ENCODE peak calls at places on chromosomes 3 and 15, in eight cellular contexts. U is ovary, F is IMR-90, K is stomach, T is spleen, S is MCF 10A, R is astrocyte of the cerebellum, P is AG04450. D is an unnamed sample.

GRCh38 chr15:64948916-64949315 is 37.2 kb downstream of the ANKDD1A start:
- DNase-seq in U (no peak), P (no peak), T (no peak), S (no peak), R (no peak), K (no peak), F (no peak), D (no peak)

GRCh38 chr15:40593130-40593529 is 919 bp upstream of the KNL1 start:
- DNase-seq in F (no peak), S (no peak), R (no peak), P (no peak), K (no peak), T (no peak), U (no peak), D (no peak)

GRCh38 chr3:112308151-112308911 is 14.3 kb upstream of the SLC9C1 start:
- DNase-seq in F (peak), U (no peak), R (no peak), K (no peak), T (no peak), S (peak), P (peak), D (no peak)

GRCh38 chr3:18425641-18426403 is 683 bp upstream of the SATB1 start:
- DNase-seq in R (no peak), P (no peak), K (peak), U (no peak), F (no peak), T (peak), S (no peak), D (peak)

GRCh38 chr3:63047068-63047467 is 171.9 kb upstream of the CADPS start:
- DNase-seq in F (no peak), S (no peak), T (no peak), R (no peak), K (no peak), U (no peak), P (no peak), D (no peak)

GRCh38 chr3:20739814-20740213 is 553.8 kb upstream of the SGO1 start:
- DNase-seq in U (no peak), R (no peak), S (no peak), F (no peak), K (no peak), T (no peak), P (no peak), D (no peak)

GRCh38 chr3:194872669-194872977 is 186.9 kb downstream of the FAM43A start:
- DNase-seq in S (peak), P (peak), T (no peak), U (no peak), R (peak), K (no peak), F (peak), D (no peak)

GRCh38 chr15:81955709-81956108 is 90.1 kb downstream of the MEX3B start:
- DNase-seq in K (no peak), S (no peak), R (no peak), F (peak), U (no peak), P (no peak), T (no peak), D (no peak)

GRCh38 chr15:60091150-60091549 is 87.0 kb downstream of the FOXB1 start:
- DNase-seq in R (no peak), S (peak), F (peak), T (no peak), K (peak), P (peak), U (no peak), D (no peak)

GRCh38 chr15:31402511-31403056 is 75.9 kb downstream of the KLF13 start:
- DNase-seq in R (no peak), S (peak), F (peak), U (peak), T (no peak), P (no peak), K (no peak), D (no peak)

GRCh38 chr3:15295506-15295905 is 36.9 kb downstream of the SH3BP5 start:
- DNase-seq in S (no peak), F (no peak), K (no peak), U (no peak), T (no peak), P (no peak), R (peak), D (no peak)

GRCh38 chr3:115165266-115165665 is 18.2 kb upstream of the ZBTB20 start:
- DNase-seq in T (no peak), F (no peak), U (no peak), K (no peak), S (no peak), R (no peak), P (no peak), D (no peak)

GRCh38 chr3:66836363-66837152 is 161.5 kb upstream of the KBTBD8 start:
- DNase-seq in U (no peak), F (peak), P (no peak), T (no peak), R (no peak), S (no peak), K (no peak), D (no peak)

GRCh38 chr3:14122301-14122700 is 2.4 kb downstream of the CHCHD4 start:
- DNase-seq in R (no peak), F (no peak), K (no peak), T (no peak), U (no peak), P (no peak), S (no peak), D (no peak)

GRCh38 chr15:36911322-36911944 is 188.9 kb downstream of the MEIS2 start:
- DNase-seq in K (no peak), P (peak), U (no peak), R (no peak), T (no peak), S (peak), F (peak), D (no peak)

GRCh38 chr3:128784228-128784627 is 58.2 kb downstream of the RAB7A start:
- DNase-seq in U (no peak), K (no peak), S (peak), R (no peak), P (no peak), F (no peak), T (peak), D (no peak)

GRCh38 chr15:69533504-69533903 is 80.9 kb downstream of the RPLP1 start:
- DNase-seq in U (no peak), K (no peak), S (no peak), F (no peak), T (no peak), P (no peak), R (no peak), D (no peak)

GRCh38 chr3:40172560-40172959 is 136.9 kb upstream of the EIF1B start:
- DNase-seq in U (no peak), R (no peak), T (no peak), K (no peak), P (no peak), S (no peak), F (no peak), D (no peak)

GRCh38 chr3:151091685-151092352 is 6.4 kb downstream of the MED12L start:
- DNase-seq in U (no peak), K (no peak), T (no peak), F (peak), P (no peak), S (no peak), R (peak), D (no peak)

GRCh38 chr3:39102504-39103323 is 4.7 kb downstream of the GORASP1 start:
- DNase-seq in P (no peak), R (no peak), F (no peak), T (no peak), U (no peak), K (no peak), S (no peak), D (no peak)

GRCh38 chr3:89059201-89059600 is 48.2 kb upstream of the EPHA3 start:
- DNase-seq in F (no peak), U (no peak), S (peak), K (no peak), R (peak), P (no peak), T (no peak), D (no peak)

GRCh38 chr15:70488002-70488605 is 275.3 kb downstream of the UACA start:
- DNase-seq in P (no peak), R (peak), S (peak), F (peak), T (peak), U (peak), K (peak), D (no peak)

GRCh38 chr15:72175186-72176044 is 22.2 kb downstream of the GRAMD2A start:
- DNase-seq in P (no peak), K (no peak), T (peak), S (no peak), U (no peak), R (no peak), F (no peak), D (no peak)

DNA sequence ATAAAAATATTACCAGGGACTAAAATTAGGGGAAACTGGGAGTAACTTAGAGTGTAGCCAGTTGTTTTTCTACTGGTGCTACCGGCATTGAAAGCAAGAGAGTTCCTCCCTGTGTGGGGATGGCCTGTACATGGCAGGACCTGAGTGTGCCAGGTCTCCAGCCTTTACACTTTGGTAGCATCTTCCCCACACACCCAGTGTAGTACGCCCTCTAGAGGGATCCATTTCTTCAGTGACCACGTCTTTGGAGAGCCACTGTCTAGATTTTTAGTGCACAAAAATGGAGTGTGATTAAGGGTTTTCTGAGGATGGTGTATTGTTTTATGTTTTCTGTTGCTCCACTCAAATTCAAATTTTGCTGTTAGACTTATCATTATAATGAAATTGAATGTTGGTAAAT is 507.0 kb upstream of the TPRG1 start:
- DNase-seq in F (no peak), T (no peak), R (no peak), P (no peak), S (peak), K (no peak), U (no peak), D (no peak)
- TF ChIP-seq CTCF in F (peak), T (peak), R (peak), P (no peak), S (peak), K (no peak), U (no peak), D (peak)

GRCh38 chr3:175269394-175269793 is 410.3 kb downstream of the NAALADL2 start:
- DNase-seq in T (no peak), S (no peak), P (no peak), U (no peak), R (no peak), F (no peak), K (no peak), D (no peak)
- TF ChIP-seq CTCF in T (no peak), S (no peak), P (no peak), U (no peak), R (no peak), F (no peak), K (no peak), D (no peak)

GRCh38 chr3:42578054-42578453 is 3.7 kb downstream of the SEC22C start:
- DNase-seq in S (no peak), P (no peak), U (no peak), T (no peak), F (no peak), R (no peak), K (no peak), D (no peak)

GRCh38 chr3:42575137-42575741 is 6.5 kb downstream of the SEC22C start:
- DNase-seq in P (no peak), S (no peak), T (no peak), U (no peak), F (no peak), R (no peak), K (no peak), D (no peak)

GRCh38 chr3:42569743-42570142 is 12.0 kb downstream of the SEC22C start:
- DNase-seq in T (no peak), S (no peak), U (no peak), F (no peak), R (no peak), K (no peak), P (no peak), D (no peak)

GRCh38 chr3:42572278-42572677 is 9.5 kb downstream of the SEC22C start:
- DNase-seq in R (no peak), K (no peak), T (no peak), F (peak), U (no peak), P (no peak), S (peak), D (no peak)
- TF ChIP-seq CTCF in R (peak), K (no peak), T (peak), F (peak), U (no peak), P (peak), S (peak), D (peak)

GRCh38 chr3:126402178-126402577 is 7.5 kb downstream of the CFAP100 start:
- DNase-seq in S (no peak), F (no peak), P (no peak), R (no peak), T (peak), U (no peak), K (no peak), D (no peak)

GRCh38 chr3:126401611-126402160 is 7.0 kb downstream of the CFAP100 start:
- DNase-seq in T (peak), R (no peak), U (no peak), K (peak), F (no peak), S (no peak), P (no peak), D (no peak)

GRCh38 chr3:126399348-126399730 is 4.6 kb downstream of the CFAP100 start:
- DNase-seq in K (no peak), T (no peak), U (no peak), S (no peak), R (no peak), P (no peak), F (no peak), D (no peak)

GRCh38 chr3:126399756-126400155 is 5.0 kb downstream of the CFAP100 start:
- DNase-seq in U (no peak), P (no peak), F (no peak), R (no peak), T (no peak), K (no peak), S (no peak), D (no peak)

DNA sequence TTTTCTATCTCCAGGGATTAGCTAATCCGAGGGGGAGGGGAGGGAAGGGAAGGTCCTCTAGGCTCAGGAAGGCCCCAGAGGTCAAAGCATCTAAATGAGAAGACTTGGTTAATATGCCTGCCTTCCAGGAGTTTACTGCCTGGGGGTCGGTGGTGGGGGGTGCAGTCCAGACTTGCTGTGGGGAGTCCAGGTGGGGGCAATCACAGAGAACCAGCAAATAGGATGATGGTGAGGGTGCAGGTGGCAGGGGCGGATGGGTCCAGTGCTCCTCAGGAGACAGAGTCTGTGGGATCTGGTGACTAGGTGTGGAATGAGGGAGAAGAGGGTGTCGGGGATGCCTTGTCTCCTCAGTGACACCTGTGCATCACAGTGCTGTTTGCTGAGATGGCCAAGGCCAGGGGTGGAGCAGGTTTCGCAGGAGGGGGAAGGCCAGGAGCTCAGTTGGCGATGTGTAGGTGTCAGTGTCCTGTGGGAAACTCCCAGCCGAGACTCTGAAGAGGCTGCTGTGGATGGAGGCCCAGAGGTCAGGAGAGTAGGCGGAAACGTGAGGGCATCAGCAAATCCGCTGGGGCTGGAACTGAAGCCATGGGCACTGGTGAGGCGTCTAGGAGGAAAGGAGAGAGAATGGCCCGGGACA is 8.1 kb downstream of the CFAP100 start:
- DNase-seq in T (peak), F (no peak), S (no peak), K (peak), R (no peak), P (no peak), U (no peak), D (no peak)
- TF ChIP-seq CTCF in T (no peak), F (no peak), S (no peak), K (no peak), R (no peak), P (no peak), U (no peak), D (no peak)

DNA sequence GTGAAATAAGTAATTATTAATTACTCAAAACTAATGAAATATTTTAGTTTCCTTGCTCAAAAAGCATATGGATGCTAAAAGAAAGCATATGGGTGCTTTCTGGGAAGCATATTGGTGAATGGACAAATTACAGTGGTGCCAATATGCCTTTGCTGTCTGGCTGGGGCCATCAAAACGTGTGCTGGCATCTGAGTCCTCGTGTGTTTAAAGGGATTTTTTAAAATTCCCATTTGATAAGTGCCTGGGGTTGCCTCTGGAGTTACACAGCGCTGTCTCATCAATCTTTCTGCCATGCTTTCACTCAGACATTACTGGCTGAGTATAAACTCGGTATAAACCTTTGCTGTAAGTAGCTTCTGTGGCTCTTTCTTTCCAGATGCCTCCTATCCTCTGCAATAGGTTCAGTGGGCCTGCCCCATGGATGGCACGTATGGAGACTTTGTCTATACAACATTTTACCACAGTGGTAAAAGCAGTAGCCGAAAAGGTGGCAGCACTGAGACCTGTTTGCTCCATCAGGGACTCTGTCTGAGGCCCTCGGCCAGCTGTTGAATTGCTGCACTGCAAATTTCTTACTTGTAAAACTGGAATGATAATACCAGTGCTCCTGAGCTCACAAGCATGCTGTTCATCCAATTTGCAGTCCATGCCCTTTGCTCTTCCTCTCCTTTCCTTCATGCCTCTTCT is 195.5 kb downstream of the LPP start:
- DNase-seq in K (no peak), S (peak), P (no peak), T (no peak), F (no peak), U (no peak), R (no peak), D (no peak)
- TF ChIP-seq CTCF in K (no peak), S (peak), P (no peak), T (no peak), F (no peak), U (no peak), R (peak), D (peak)

DNA sequence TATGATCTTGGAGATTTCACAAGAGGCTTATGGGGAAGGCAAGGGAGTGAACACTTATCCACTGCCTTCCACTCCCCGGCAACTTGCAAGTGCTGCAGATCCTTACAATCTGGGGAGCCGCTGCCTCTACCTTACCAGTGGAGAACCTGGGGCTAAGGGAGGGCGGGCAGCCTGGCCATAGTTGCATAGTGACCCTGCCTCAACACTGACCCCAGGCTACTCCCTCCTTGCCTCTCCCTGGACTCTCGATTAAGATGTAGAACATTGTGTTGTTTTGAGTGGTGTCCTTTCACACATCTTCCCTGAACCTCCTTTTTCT is 30.6 kb downstream of the SLC6A11 start:
- DNase-seq in U (no peak), F (no peak), T (no peak), S (no peak), K (no peak), R (no peak), P (no peak), D (no peak)
- TF ChIP-seq CTCF in U (no peak), F (no peak), T (no peak), S (no peak), K (no peak), R (no peak), P (no peak), D (no peak)

GRCh38 chr15:61624950-61625349 is 395.8 kb upstream of the RORA start:
- DNase-seq in K (no peak), R (no peak), P (no peak), T (no peak), U (no peak), S (no peak), F (no peak), D (no peak)
- TF ChIP-seq CTCF in K (no peak), R (no peak), P (no peak), T (no peak), U (no peak), S (no peak), F (no peak), D (no peak)

DNA sequence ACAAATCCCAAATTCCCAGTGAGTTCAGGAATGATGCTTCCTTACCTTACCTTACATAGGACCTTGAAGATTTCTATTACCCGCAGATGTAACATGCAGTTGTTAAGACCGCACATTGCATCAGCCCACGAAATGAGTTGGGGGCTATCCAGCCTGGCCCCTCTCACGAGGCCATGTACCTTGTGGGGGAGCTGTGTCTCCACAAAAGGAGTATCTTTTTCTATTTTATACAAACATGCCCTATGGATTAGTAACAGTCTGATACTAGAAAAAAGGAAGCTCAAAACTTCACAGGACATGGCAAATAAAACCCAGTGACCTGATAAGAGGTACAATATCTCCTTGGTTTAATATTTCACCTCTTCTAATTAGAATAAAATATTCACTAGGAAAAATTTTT is 1086.8 kb upstream of the CFAP20DC start:
- DNase-seq in U (no peak), F (no peak), K (no peak), R (no peak), S (no peak), T (no peak), P (no peak), D (no peak)
- TF ChIP-seq CTCF in U (no peak), F (no peak), K (no peak), R (no peak), S (no peak), T (no peak), P (no peak), D (no peak)

D was measured in chondrocyte.